ENCODE peak calls at places on chromosomes 16 and 17, in four cellular contexts. P is stomach; M is effector memory CD4-positive, alpha-beta T cell; T is PC-9. S is an unnamed sample.

GRCh38 chr17:8038954-8039610 is at the start of gene ALOX15B:
- DNase-seq in P (peak), M (no peak), T (no peak), S (no peak)

GRCh38 chr17:36850794-36851193 is 86.5 kb upstream of the LHX1 start:
- DNase-seq in P (no peak), M (no peak), T (peak), S (no peak)

GRCh38 chr16:57911711-57912110 is 59.2 kb downstream of the CNGB1 start:
- DNase-seq in P (no peak), M (no peak), T (peak), S (no peak)

GRCh38 chr16:16075463-16076399 is 126.3 kb downstream of the ABCC1 start:
- DNase-seq in P (peak), M (no peak), T (no peak), S (peak)

GRCh38 chr17:81690549-81690948 is 6.7 kb downstream of the HGS start:
- DNase-seq in P (no peak), M (no peak), T (no peak), S (no peak)

GRCh38 chr17:57902117-57902799 is 52.4 kb upstream of the MRPS23 start:
- DNase-seq in P (no peak), M (no peak), T (no peak), S (no peak)

GRCh38 chr17:57914274-57915147 is 40.7 kb downstream of the CUEDC1 start:
- DNase-seq in P (no peak), M (no peak), T (no peak), S (no peak)

GRCh38 chr17:50144845-50145531 is 5.5 kb downstream of the PPP1R9B start:
- DNase-seq in P (peak), M (no peak), T (peak), S (no peak)

GRCh38 chr17:18257268-18257681 is 1.3 kb downstream of the FLII start:
- DNase-seq in P (peak), M (peak), T (peak), S (no peak)

GRCh38 chr16:75065149-75065807 is 51.3 kb downstream of the LDHD start:
- DNase-seq in P (no peak), M (no peak), T (peak), S (no peak)

GRCh38 chr17:5364156-5364555 is 55.3 kb downstream of the NUP88 start:
- DNase-seq in P (no peak), M (no peak), T (no peak), S (no peak)

GRCh38 chr16:23514381-23515152 is 4.3 kb upstream of the GGA2 start:
- DNase-seq in P (no peak), M (no peak), T (no peak), S (no peak)

GRCh38 chr16:3825103-3825502 is 55.4 kb downstream of the CREBBP start:
- DNase-seq in P (no peak), M (no peak), T (peak), S (no peak)

GRCh38 chr17:66542967-66543525 is 240.6 kb downstream of the PRKCA start:
- DNase-seq in P (no peak), M (no peak), T (no peak), S (no peak)

GRCh38 chr16:30381351-30382041 is 865 bp downstream of the SEPTIN1 start:
- DNase-seq in P (no peak), M (no peak), T (no peak), S (no peak)

GRCh38 chr17:26731005-26731921 is 562.7 kb upstream of the WSB1 start:
- DNase-seq in P (no peak), M (no peak), T (no peak), S (no peak)

GRCh38 chr17:58121925-58122324 is 26.3 kb upstream of the OR4D1 start:
- DNase-seq in P (no peak), M (peak), T (peak), S (no peak)

GRCh38 chr17:65656390-65657250 is 95.2 kb upstream of the AXIN2 start:
- DNase-seq in P (no peak), M (no peak), T (no peak), S (no peak)

GRCh38 chr16:65388592-65388991 is 266.7 kb upstream of the CDH11 start:
- DNase-seq in P (no peak), M (no peak), T (no peak), S (no peak)

GRCh38 chr17:42577140-42577531 is 393 bp downstream of the PSMC3IP start:
- DNase-seq in P (no peak), M (no peak), T (no peak), S (no peak)

GRCh38 chr16:50733468-50733867 is 8.4 kb upstream of the CYLD start:
- DNase-seq in P (no peak), M (no peak), T (no peak), S (no peak)

GRCh38 chr16:85151603-85152413 is 39.5 kb upstream of the CIBAR2 start:
- DNase-seq in P (peak), M (no peak), T (no peak), S (peak)

GRCh38 chr16:57624806-57625500 is 3.5 kb upstream of the ADGRG1 start:
- DNase-seq in P (no peak), M (no peak), T (no peak), S (no peak)

GRCh38 chr16:80938035-80938927 is 68.4 kb downstream of the CMC2 start:
- DNase-seq in P (no peak), M (no peak), T (no peak), S (no peak)

GRCh38 chr17:54662978-54663876 is 237.4 kb upstream of the TOM1L1 start:
- DNase-seq in P (no peak), M (no peak), T (no peak), S (no peak)

GRCh38 chr16:84484579-84485254 is 19.7 kb downstream of the MEAK7 start:
- DNase-seq in P (peak), M (no peak), T (no peak), S (no peak)

GRCh38 chr16:84138824-84139627 is 6.0 kb downstream of the HSDL1 start:
- DNase-seq in P (peak), M (no peak), T (peak), S (no peak)

GRCh38 chr16:4859900-4860255 is 12.6 kb downstream of the UBN1 start:
- DNase-seq in P (no peak), M (no peak), T (no peak), S (no peak)

DNA sequence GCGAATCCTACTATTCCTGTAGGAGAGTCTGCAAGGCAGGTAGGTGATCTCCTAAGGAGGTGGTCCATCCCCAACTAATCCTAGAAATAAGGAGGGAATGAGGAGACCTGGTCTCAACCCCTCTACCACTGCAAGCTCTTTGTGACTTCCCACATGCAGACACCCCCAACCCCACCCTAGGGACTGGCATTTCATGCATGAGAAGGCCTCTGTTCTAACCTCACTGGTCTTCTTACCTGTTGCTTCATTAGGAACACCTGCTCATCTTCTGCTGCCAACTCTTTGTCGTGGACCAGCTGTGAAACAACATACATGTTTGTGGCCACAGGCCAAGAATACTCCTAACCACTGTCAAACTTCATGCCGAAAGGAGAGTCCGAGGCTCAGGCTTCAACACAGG is 22.6 kb downstream of the DYNC1LI2 start:
- DNase-seq in P (no peak), M (no peak), T (no peak), S (no peak)
- H3K27ac ChIP-seq in P (no peak), M (no peak), T (no peak), S (peak)

GRCh38 chr16:2042171-2042570 is 5.5 kb downstream of the NTHL1 start:
- DNase-seq in P (peak), M (no peak), T (no peak), S (no peak)
- H3K27ac ChIP-seq in P (peak), M (no peak), T (peak), S (no peak)

DNA sequence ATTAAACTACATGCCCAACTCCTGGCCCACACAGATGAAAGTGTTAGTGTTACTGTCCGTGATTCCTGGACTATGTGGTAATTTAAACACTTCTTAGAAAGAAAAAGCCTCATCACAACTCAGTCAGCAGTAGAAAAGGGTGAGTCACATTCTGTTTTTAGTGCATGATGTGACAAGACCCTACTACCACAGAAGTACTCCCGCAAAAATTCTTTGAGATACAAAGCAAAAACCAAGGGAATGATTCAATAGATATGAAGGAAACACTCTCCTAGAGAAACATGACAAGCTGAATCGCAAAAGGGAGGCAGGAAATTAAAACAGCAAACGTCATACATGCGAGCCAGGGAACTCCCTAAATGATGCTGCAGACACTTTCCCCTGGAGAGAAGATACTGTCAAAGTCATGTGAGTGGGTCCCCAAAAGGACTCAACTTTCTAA is 14.4 kb downstream of the SNN start:
- DNase-seq in P (no peak), M (no peak), T (no peak), S (no peak)
- H3K27ac ChIP-seq in P (peak), M (no peak), T (no peak), S (no peak)

DNA sequence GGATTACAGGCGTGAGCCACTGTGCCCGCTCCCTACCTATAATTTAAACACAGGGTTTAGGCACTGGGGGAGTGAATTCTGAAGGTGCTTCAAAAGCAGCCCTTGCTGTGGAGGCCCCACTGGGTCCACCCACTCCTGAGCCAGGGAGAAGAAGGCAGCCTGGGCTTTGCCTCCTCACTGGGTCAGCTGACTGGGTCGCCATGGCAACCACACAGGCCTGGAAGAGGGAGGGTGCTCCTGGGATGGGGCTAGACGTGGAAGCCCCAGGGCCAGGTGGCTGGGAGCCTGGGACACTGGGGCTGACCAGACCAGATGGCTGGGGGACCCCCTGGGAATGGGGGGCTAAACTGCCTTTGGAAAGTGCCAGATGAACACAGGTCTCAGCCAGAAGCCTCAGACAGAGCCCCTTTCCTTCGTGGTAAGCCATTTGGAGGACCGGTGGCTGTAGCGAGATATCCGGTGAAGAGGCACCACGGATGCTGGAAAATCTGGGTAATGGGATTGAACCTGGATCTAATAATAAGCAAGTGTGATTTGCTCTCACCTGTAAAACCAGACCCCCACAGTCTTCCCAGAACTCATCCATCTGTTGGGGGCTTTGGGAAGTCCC is 32.9 kb downstream of the TRARG1 start:
- DNase-seq in P (no peak), M (no peak), T (peak), S (no peak)
- H3K27ac ChIP-seq in P (no peak), M (no peak), T (no peak), S (no peak)